ENCODE peak calls at places on chromosomes 5 and 9, in four cellular contexts. T is K562, J is A549, I is GM12878. H is an unnamed sample.
A peak's percentile ranks its signal among the peaks of the same experiment; 100 is the strongest.

GRCh38 chr9:99966720-99967119 is 60.3 kb downstream of the STX17 start:
- DNase-seq in T (peak; percentile 18), J (peak; percentile 32), I (no peak), H (no peak)

GRCh38 chr5:120778491-120779293 is 314.6 kb downstream of the PRR16 start:
- DNase-seq in T (no peak), J (no peak), I (no peak), H (no peak)

GRCh38 chr9:109455861-109456260 is 42.2 kb downstream of the PTPN3 start:
- DNase-seq in T (no peak), J (no peak), I (no peak), H (no peak)

GRCh38 chr5:113266227-113266912 is 168.4 kb downstream of the TSSK1B start:
- DNase-seq in T (no peak), J (no peak), I (no peak), H (no peak)

GRCh38 chr5:139863361-139863760 is 67.8 kb downstream of the PSD2 start:
- DNase-seq in T (no peak), J (no peak), I (no peak), H (no peak)

GRCh38 chr9:74803366-74804017 is 84.2 kb downstream of the TRPM6 start:
- DNase-seq in T (no peak), J (peak; percentile 60), I (no peak), H (no peak)

GRCh38 chr5:148912146-148912545 is 85.7 kb downstream of the ADRB2 start:
- DNase-seq in T (no peak), J (no peak), I (no peak), H (no peak)

GRCh38 chr9:134469041-134469875 is 143.0 kb downstream of the RXRA start:
- DNase-seq in T (no peak), J (no peak), I (no peak), H (no peak)

GRCh38 chr9:124975131-124975530 is 34.2 kb upstream of the GOLGA1 start:
- DNase-seq in T (no peak), J (no peak), I (no peak), H (no peak)

GRCh38 chr9:137321726-137322361 is 19.8 kb upstream of the NRARP start:
- DNase-seq in T (no peak), J (no peak), I (no peak), H (no peak)

GRCh38 chr9:137319434-137319975 is 17.4 kb upstream of the NRARP start:
- DNase-seq in T (no peak), J (no peak), I (no peak), H (no peak)

GRCh38 chr9:137319976-137320551 is 18.0 kb upstream of the NRARP start:
- DNase-seq in T (no peak), J (no peak), I (no peak), H (no peak)

GRCh38 chr9:137318976-137319375 is 16.9 kb upstream of the NRARP start:
- DNase-seq in T (peak; percentile 43), J (no peak), I (no peak), H (no peak)

GRCh38 chr9:137320555-137321384 is 18.7 kb upstream of the NRARP start:
- DNase-seq in T (no peak), J (no peak), I (no peak), H (peak; percentile 91)
- TF ChIP-seq MAX in T (no peak), J (no peak), I (no peak), H (no peak)

GRCh38 chr9:86282979-86283535 is 719 bp upstream of the ISCA1 start:
- DNase-seq in T (no peak), J (peak; percentile 8), I (no peak), H (peak; percentile 88)
- H3K4me3 ChIP-seq in T (peak overlapping the region; percentile 83), J (peak overlapping the region; percentile 69), I (peak overlapping the region; percentile 83), H (peak overlapping the region; percentile 78)

DNA sequence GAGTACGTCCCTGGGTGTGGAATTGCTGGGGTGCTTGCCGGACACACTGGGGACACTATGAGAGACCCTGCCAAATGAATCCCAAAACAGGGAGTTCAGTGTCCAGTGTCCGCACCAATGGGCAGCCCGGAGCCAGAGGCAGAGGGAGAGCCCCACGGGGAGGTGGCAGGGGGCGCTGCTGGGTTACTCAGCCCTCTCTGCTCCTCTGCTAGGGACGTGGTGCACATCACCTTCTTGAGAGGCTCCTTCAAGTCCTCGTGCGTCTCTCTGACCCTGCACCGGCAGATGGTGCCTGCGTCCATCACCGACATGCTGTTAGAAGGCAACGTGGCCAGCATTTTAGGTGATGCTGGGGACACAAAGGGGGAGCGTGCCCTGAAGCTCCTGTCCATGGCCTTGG is 20.8 kb downstream of the STKLD1 start:
- DNase-seq in T (no peak), J (peak; percentile 27), I (no peak), H (peak; percentile 57)
- TF ChIP-seq MAX in T (peak; percentile 27), J (no peak), I (no peak), H (no peak)

GRCh38 chr9:117412006-117412715 is 2.7 kb downstream of the ASTN2 start:
- DNase-seq in T (no peak), J (no peak), I (no peak), H (no peak)

GRCh38 chr9:117412841-117413240 is 2.0 kb downstream of the ASTN2 start:
- DNase-seq in T (no peak), J (no peak), I (no peak), H (no peak)

GRCh38 chr9:117414906-117415583 is at the start of gene ASTN2:
- DNase-seq in T (no peak), J (no peak), I (no peak), H (no peak)

GRCh38 chr9:117414220-117414905 is 494 bp downstream of the ASTN2 start:
- DNase-seq in T (no peak), J (no peak), I (no peak), H (no peak)

DNA sequence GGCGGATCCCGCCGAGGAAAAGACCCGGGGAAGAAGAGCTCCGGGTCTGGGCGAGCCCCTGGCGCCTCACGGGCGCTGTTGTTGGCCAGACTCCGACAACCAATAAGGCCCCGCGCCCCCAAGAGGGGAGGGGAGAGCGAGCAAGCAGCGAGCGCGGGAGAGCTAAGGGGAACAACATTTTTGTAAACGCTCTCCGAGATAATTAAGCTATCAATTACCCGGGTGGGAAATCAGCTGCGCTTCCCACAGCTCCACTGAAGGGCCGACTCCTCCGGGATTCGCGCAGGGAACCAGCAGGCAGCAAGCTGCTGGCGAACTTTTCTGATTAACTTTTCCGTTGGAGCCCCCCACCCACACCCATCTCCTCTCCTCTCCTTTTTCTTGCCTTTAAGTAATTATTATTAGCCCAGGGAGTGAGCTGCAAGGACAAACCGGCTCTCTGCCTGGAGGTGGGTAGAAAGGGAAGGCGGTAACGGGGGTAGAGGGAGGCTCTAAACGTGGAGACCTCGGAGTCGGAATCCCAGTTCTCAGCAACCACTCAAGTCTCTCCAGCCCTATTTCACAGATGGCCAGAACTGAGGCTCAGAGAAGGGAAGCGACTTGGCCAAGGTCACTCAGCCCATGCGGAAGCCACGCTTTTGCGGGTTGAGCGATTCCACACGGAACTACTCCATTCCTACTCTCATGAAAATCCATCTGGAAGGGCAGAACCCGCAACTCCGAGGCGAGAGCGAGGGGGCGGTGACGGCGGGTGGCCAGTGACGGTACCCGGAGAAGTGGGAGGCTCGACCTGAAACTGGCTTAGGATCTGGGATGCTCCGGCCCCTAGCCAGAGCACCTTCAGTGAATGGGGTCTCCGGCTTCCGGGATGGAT is 1.3 kb downstream of the ASTN2 start:
- DNase-seq in T (no peak), J (no peak), I (no peak), H (no peak)
- H3K4me3 ChIP-seq in T (no peak overlapping the region), J (peak overlapping the region; percentile 47), I (no peak overlapping the region), H (no peak overlapping the region)